ENCODE peak calls at places on chromosomes 7 and 10, in nine cellular contexts. J is AG04450; Y is EL; X is natural killer cell treated with Interleukin-12 subunit alpha and Interleukin-12 subunit beta and Interleukin-15 and Interleukin-18, amount 100 ng/mL, for 72 hours; C is nucleus accumbens; R is GM12891; N is NCI-H2029 treated with DMSO at 0.1 percent for 48 hours; V is posterior cingulate gyrus; L is A673. F is an unnamed sample.

GRCh38 chr10:58782876-58783859 is 270.5 kb downstream of the BICC1 start:
- DNase-seq in J (no peak), Y (peak), X (no peak), C (no peak), R (no peak), N (no peak), V (no peak), L (no peak), F (no peak)

GRCh38 chr7:151306374-151306773 is 35.2 kb upstream of the NUB1 start:
- DNase-seq in J (no peak), Y (no peak), X (no peak), C (no peak), R (no peak), N (no peak), V (no peak), L (no peak), F (no peak)

GRCh38 chr7:105978035-105978434 is 15.0 kb downstream of the CDHR3 start:
- DNase-seq in J (no peak), Y (no peak), X (no peak), C (no peak), R (no peak), N (peak), V (no peak), L (no peak), F (peak)

GRCh38 chr10:114519756-114520288 is 115.5 kb upstream of the AFAP1L2 start:
- DNase-seq in J (no peak), Y (no peak), X (no peak), C (no peak), R (no peak), N (no peak), V (no peak), L (no peak), F (no peak)

GRCh38 chr10:129870926-129871660 is 93.0 kb downstream of the EBF3 start:
- DNase-seq in J (no peak), Y (peak), X (no peak), C (no peak), R (no peak), N (no peak), V (no peak), L (no peak), F (no peak)

GRCh38 chr7:2999078-2999500 is 44.6 kb downstream of the CARD11 start:
- DNase-seq in J (no peak), Y (no peak), X (no peak), C (no peak), R (no peak), N (no peak), V (no peak), L (no peak), F (no peak)

GRCh38 chr10:6187278-6187677 is 15.5 kb upstream of the PFKFB3 start:
- DNase-seq in J (no peak), Y (no peak), X (no peak), C (no peak), R (no peak), N (no peak), V (no peak), L (no peak), F (no peak)

GRCh38 chr7:100356416-100357068 is 1.4 kb upstream of the PILRB start:
- DNase-seq in J (no peak), Y (no peak), X (no peak), C (no peak), R (no peak), N (no peak), V (no peak), L (no peak), F (no peak)

GRCh38 chr10:132458595-132459251 is 61.7 kb downstream of the PWWP2B start:
- DNase-seq in J (no peak), Y (peak), X (no peak), C (no peak), R (peak), N (no peak), V (peak), L (peak), F (no peak)

GRCh38 chr10:119165171-119166110 is at the start of gene SFXN4:
- DNase-seq in J (no peak), Y (peak), X (peak), C (peak), R (peak), N (peak), V (peak), L (peak), F (no peak)

GRCh38 chr10:123083811-123084210 is 52.0 kb upstream of the HMX3 start:
- DNase-seq in J (no peak), Y (no peak), X (no peak), C (no peak), R (no peak), N (no peak), V (no peak), L (no peak), F (no peak)

GRCh38 chr7:66050990-66051424 is 24.6 kb upstream of the ASL start:
- DNase-seq in J (peak), Y (peak), X (no peak), C (no peak), R (no peak), N (peak), V (no peak), L (peak), F (peak)

GRCh38 chr10:86017841-86018734 is 348.5 kb downstream of the GRID1 start:
- DNase-seq in J (no peak), Y (no peak), X (no peak), C (no peak), R (no peak), N (peak), V (no peak), L (no peak), F (no peak)

GRCh38 chr10:17375936-17376584 is 78.3 kb downstream of the ST8SIA6 start:
- DNase-seq in J (no peak), Y (peak), X (no peak), C (no peak), R (no peak), N (no peak), V (no peak), L (peak), F (no peak)

GRCh38 chr7:74581916-74582440 is 75.5 kb upstream of the GTF2I start:
- DNase-seq in J (no peak), Y (no peak), X (no peak), C (no peak), R (no peak), N (no peak), V (no peak), L (no peak), F (no peak)

GRCh38 chr7:93949468-93949867 is 27.9 kb downstream of the GNG11 start:
- DNase-seq in J (peak), Y (peak), X (no peak), C (no peak), R (no peak), N (no peak), V (no peak), L (peak), F (peak)

GRCh38 chr7:83807770-83808169 is 158.8 kb upstream of the SEMA3E start:
- DNase-seq in J (no peak), Y (no peak), X (no peak), C (no peak), R (no peak), N (no peak), V (no peak), L (no peak), F (no peak)

GRCh38 chr7:43039346-43039745 is 73.1 kb upstream of the HECW1 start:
- DNase-seq in J (no peak), Y (no peak), X (no peak), C (no peak), R (no peak), N (no peak), V (no peak), L (peak), F (no peak)

GRCh38 chr10:110864662-110865140 is 7.0 kb upstream of the PDCD4 start:
- DNase-seq in J (no peak), Y (no peak), X (no peak), C (no peak), R (no peak), N (no peak), V (no peak), L (no peak), F (no peak)

GRCh38 chr10:105650311-105650710 is 1009.2 kb downstream of the SORCS3 start:
- DNase-seq in J (no peak), Y (no peak), X (no peak), C (no peak), R (no peak), N (no peak), V (no peak), L (no peak), F (no peak)

GRCh38 chr7:913736-914520 is 37.6 kb downstream of the GET4 start:
- DNase-seq in J (no peak), Y (no peak), X (peak), C (peak), R (no peak), N (no peak), V (peak), L (no peak), F (no peak)

GRCh38 chr7:48292949-48293348 is 121.7 kb downstream of the ABCA13 start:
- DNase-seq in J (no peak), Y (no peak), X (no peak), C (no peak), R (no peak), N (no peak), V (no peak), L (no peak), F (no peak)

GRCh38 chr10:119116326-119116951 is 12.5 kb downstream of the DENND10 start:
- DNase-seq in J (no peak), Y (no peak), X (no peak), C (no peak), R (no peak), N (no peak), V (no peak), L (no peak), F (no peak)

GRCh38 chr7:155610633-155611193 is 33.7 kb upstream of the RBM33 start:
- DNase-seq in J (no peak), Y (no peak), X (no peak), C (no peak), R (no peak), N (peak), V (no peak), L (no peak), F (no peak)

GRCh38 chr10:2908851-2909630 is 158.3 kb upstream of the PFKP start:
- DNase-seq in J (no peak), Y (no peak), X (no peak), C (no peak), R (no peak), N (no peak), V (no peak), L (no peak), F (no peak)

GRCh38 chr10:60820093-60820769 is 42.0 kb downstream of the CDK1 start:
- DNase-seq in J (no peak), Y (peak), X (no peak), C (no peak), R (no peak), N (no peak), V (no peak), L (peak), F (no peak)

GRCh38 chr7:150744041-150744656 is 6.9 kb downstream of the GIMAP5 start:
- DNase-seq in J (no peak), Y (no peak), X (no peak), C (no peak), R (no peak), N (no peak), V (no peak), L (no peak), F (no peak)

GRCh38 chr7:18552311-18552916 is 56.9 kb downstream of the HDAC9 start:
- DNase-seq in J (no peak), Y (no peak), X (no peak), C (no peak), R (no peak), N (no peak), V (no peak), L (no peak), F (no peak)

GRCh38 chr7:3897430-3898385 is 596.7 kb downstream of the SDK1 start:
- DNase-seq in J (peak), Y (peak), X (no peak), C (no peak), R (peak), N (no peak), V (peak), L (peak), F (no peak)

GRCh38 chr7:18496336-18496700 is 769 bp downstream of the HDAC9 start:
- DNase-seq in J (no peak), Y (no peak), X (no peak), C (no peak), R (no peak), N (no peak), V (no peak), L (no peak), F (no peak)

GRCh38 chr10:31759124-31759798 is 169.4 kb downstream of the ARHGAP12 start:
- DNase-seq in J (no peak), Y (no peak), X (peak), C (no peak), R (peak), N (no peak), V (no peak), L (no peak), F (no peak)

GRCh38 chr7:155353256-155353897 is 55.7 kb downstream of the INSIG1 start:
- DNase-seq in J (no peak), Y (no peak), X (no peak), C (no peak), R (no peak), N (no peak), V (no peak), L (no peak), F (no peak)

GRCh38 chr7:117872565-117873055 is 631 bp downstream of the CTTNBP2 start:
- DNase-seq in J (no peak), Y (no peak), X (no peak), C (peak), R (no peak), N (no peak), V (peak), L (peak), F (no peak)

F was measured in retinal pigment epithelial cell.